ENCODE peak calls at places on chromosomes 6 and 20, in seven cellular contexts. One of them, this sample, is unnamed.
A peak's percentile ranks its signal among the peaks of the same experiment; 100 is the strongest.

GRCh38 chr20:35561268-35561667 is 19.4 kb downstream of the ERGIC3 start:
- DNase-seq in lower lobe of right lung: no peak
- DNase-seq in thyroid gland: peak; percentile 62
- DNase-seq in upper lobe of right lung: peak; percentile 66
- DNase-seq in fibroblast of lung: peak; percentile 51
- DNase-seq in H9: peak; percentile 75
- DNase-seq in heart right ventricle: no peak
- DNase-seq in this sample: no peak

GRCh38 chr20:57559658-57560553 is 1.0 kb upstream of the PCK1 start:
- DNase-seq in lower lobe of right lung: no peak
- DNase-seq in thyroid gland: no peak
- DNase-seq in upper lobe of right lung: no peak
- DNase-seq in fibroblast of lung: no peak
- DNase-seq in H9: no peak
- DNase-seq in heart right ventricle: no peak
- DNase-seq in this sample: no peak

GRCh38 chr20:35881676-35882075 is 72.6 kb downstream of the SCAND1 start:
- DNase-seq in lower lobe of right lung: no peak
- DNase-seq in thyroid gland: no peak
- DNase-seq in upper lobe of right lung: no peak
- DNase-seq in fibroblast of lung: no peak
- DNase-seq in H9: no peak
- DNase-seq in heart right ventricle: no peak
- DNase-seq in this sample: no peak

GRCh38 chr6:10633216-10633615 is 61.2 kb downstream of the C6orf52 start:
- DNase-seq in lower lobe of right lung: no peak
- DNase-seq in thyroid gland: no peak
- DNase-seq in upper lobe of right lung: no peak
- DNase-seq in fibroblast of lung: peak; percentile 82
- DNase-seq in H9: no peak
- DNase-seq in heart right ventricle: no peak
- DNase-seq in this sample: no peak

GRCh38 chr6:167678102-167679101 is 148.3 kb upstream of the AFDN start:
- DNase-seq in lower lobe of right lung: no peak
- DNase-seq in thyroid gland: peak; percentile 46
- DNase-seq in upper lobe of right lung: peak; percentile 66
- DNase-seq in fibroblast of lung: peak; percentile 15
- DNase-seq in H9: peak; percentile 76
- DNase-seq in heart right ventricle: peak; percentile 71
- DNase-seq in this sample: no peak

GRCh38 chr6:392441-393390 is 1.2 kb downstream of the IRF4 start:
- DNase-seq in lower lobe of right lung: no peak
- DNase-seq in thyroid gland: no peak
- DNase-seq in upper lobe of right lung: no peak
- DNase-seq in fibroblast of lung: peak; percentile 6
- DNase-seq in H9: no peak
- DNase-seq in heart right ventricle: no peak
- DNase-seq in this sample: no peak

GRCh38 chr6:123829302-123829953 is 25.8 kb downstream of the NKAIN2 start:
- DNase-seq in lower lobe of right lung: no peak
- DNase-seq in thyroid gland: no peak
- DNase-seq in upper lobe of right lung: no peak
- DNase-seq in fibroblast of lung: peak; percentile 76
- DNase-seq in H9: no peak
- DNase-seq in heart right ventricle: no peak
- DNase-seq in this sample: no peak

GRCh38 chr20:20299904-20300303 is 68.0 kb upstream of the INSM1 start:
- DNase-seq in lower lobe of right lung: no peak
- DNase-seq in thyroid gland: no peak
- DNase-seq in upper lobe of right lung: no peak
- DNase-seq in fibroblast of lung: no peak
- DNase-seq in H9: no peak
- DNase-seq in heart right ventricle: no peak
- DNase-seq in this sample: no peak

GRCh38 chr6:116571683-116572000 is 338 bp downstream of the RWDD1 start:
- DNase-seq in lower lobe of right lung: no peak
- DNase-seq in thyroid gland: no peak
- DNase-seq in upper lobe of right lung: no peak
- DNase-seq in fibroblast of lung: no peak
- DNase-seq in H9: no peak
- DNase-seq in heart right ventricle: no peak
- DNase-seq in this sample: no peak

GRCh38 chr6:48912503-48912902 is 550.5 kb downstream of the MMUT start:
- DNase-seq in lower lobe of right lung: no peak
- DNase-seq in thyroid gland: no peak
- DNase-seq in upper lobe of right lung: no peak
- DNase-seq in fibroblast of lung: no peak
- DNase-seq in H9: no peak
- DNase-seq in heart right ventricle: no peak
- DNase-seq in this sample: no peak

GRCh38 chr6:131917318-131917717 is 33.9 kb downstream of the CCN2 start:
- DNase-seq in lower lobe of right lung: no peak
- DNase-seq in thyroid gland: no peak
- DNase-seq in upper lobe of right lung: no peak
- DNase-seq in fibroblast of lung: peak; percentile 81
- DNase-seq in H9: no peak
- DNase-seq in heart right ventricle: no peak
- DNase-seq in this sample: no peak

GRCh38 chr6:128740951-128741350 is 142.0 kb upstream of the LAMA2 start:
- DNase-seq in lower lobe of right lung: no peak
- DNase-seq in thyroid gland: no peak
- DNase-seq in upper lobe of right lung: no peak
- DNase-seq in fibroblast of lung: no peak
- DNase-seq in H9: no peak
- DNase-seq in heart right ventricle: no peak
- DNase-seq in this sample: no peak

GRCh38 chr6:158654960-158655485 is 5.2 kb downstream of the SYTL3 start:
- DNase-seq in lower lobe of right lung: no peak
- DNase-seq in thyroid gland: no peak
- DNase-seq in upper lobe of right lung: peak; percentile 29
- DNase-seq in fibroblast of lung: peak; percentile 83
- DNase-seq in H9: no peak
- DNase-seq in heart right ventricle: no peak
- DNase-seq in this sample: peak; percentile 7

GRCh38 chr6:167647750-167648470 is 178.8 kb upstream of the AFDN start:
- DNase-seq in lower lobe of right lung: no peak
- DNase-seq in thyroid gland: no peak
- DNase-seq in upper lobe of right lung: no peak
- DNase-seq in fibroblast of lung: peak; percentile 12
- DNase-seq in H9: no peak
- DNase-seq in heart right ventricle: no peak
- DNase-seq in this sample: no peak

GRCh38 chr6:45026003-45026516 is 302.1 kb upstream of the RUNX2 start:
- DNase-seq in lower lobe of right lung: no peak
- DNase-seq in thyroid gland: no peak
- DNase-seq in upper lobe of right lung: no peak
- DNase-seq in fibroblast of lung: no peak
- DNase-seq in H9: no peak
- DNase-seq in heart right ventricle: no peak
- DNase-seq in this sample: no peak

GRCh38 chr6:73610444-73611275 is 43.1 kb downstream of the SLC17A5 start:
- DNase-seq in lower lobe of right lung: no peak
- DNase-seq in thyroid gland: no peak
- DNase-seq in upper lobe of right lung: no peak
- DNase-seq in fibroblast of lung: peak; percentile 33
- DNase-seq in H9: no peak
- DNase-seq in heart right ventricle: no peak
- DNase-seq in this sample: no peak

GRCh38 chr6:161498359-161498758 is 224.5 kb upstream of the AGPAT4 start:
- DNase-seq in lower lobe of right lung: no peak
- DNase-seq in thyroid gland: no peak
- DNase-seq in upper lobe of right lung: no peak
- DNase-seq in fibroblast of lung: peak; percentile 72
- DNase-seq in H9: peak; percentile 88
- DNase-seq in heart right ventricle: no peak
- DNase-seq in this sample: no peak

GRCh38 chr20:12737497-12737896 is 271.3 kb upstream of the SPTLC3 start:
- DNase-seq in lower lobe of right lung: no peak
- DNase-seq in thyroid gland: no peak
- DNase-seq in upper lobe of right lung: no peak
- DNase-seq in fibroblast of lung: no peak
- DNase-seq in H9: no peak
- DNase-seq in heart right ventricle: no peak
- DNase-seq in this sample: no peak
- H3K27ac ChIP-seq in lower lobe of right lung: no peak overlapping the region
- H3K27ac ChIP-seq in thyroid gland: no peak overlapping the region
- H3K27ac ChIP-seq in upper lobe of right lung: no peak overlapping the region
- H3K27ac ChIP-seq in fibroblast of lung: no peak overlapping the region
- H3K27ac ChIP-seq in H9: no peak overlapping the region
- H3K27ac ChIP-seq in heart right ventricle: no peak overlapping the region
- H3K27ac ChIP-seq in this sample: no peak overlapping the region

DNA sequence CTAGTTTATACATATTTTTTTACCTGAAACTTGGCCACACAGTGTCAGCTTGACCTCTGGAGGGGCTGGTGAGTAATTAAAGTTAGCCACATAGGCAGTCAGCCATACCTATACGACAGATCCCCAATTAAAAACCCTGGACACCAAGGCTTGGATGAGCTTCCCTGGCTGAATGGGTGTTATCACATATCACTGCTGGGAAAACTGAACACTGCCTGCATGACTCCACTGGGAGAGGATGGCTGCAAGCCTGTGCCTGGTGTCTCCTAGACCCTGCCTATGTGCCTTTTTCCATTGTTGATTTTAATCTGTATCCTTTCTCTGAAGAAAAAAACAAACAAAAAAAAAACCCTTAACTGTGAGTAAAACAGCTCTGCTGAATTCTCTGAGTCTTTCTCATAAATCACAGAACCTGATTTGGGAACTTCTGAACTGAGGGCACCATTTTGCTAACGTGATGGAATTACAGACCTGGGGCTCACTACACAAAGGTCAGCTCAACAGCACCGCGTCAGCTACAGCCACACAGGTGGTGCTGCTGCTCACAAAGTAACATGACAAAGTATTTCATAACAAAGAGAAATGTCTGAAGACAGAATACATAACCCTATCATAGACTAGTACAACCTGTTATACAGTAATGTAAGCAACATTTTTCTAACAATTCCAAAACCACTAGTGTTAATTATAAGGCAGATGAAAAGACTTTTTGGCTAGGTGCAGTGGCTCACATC is 97.0 kb downstream of the SLC23A2 start:
- DNase-seq in lower lobe of right lung: no peak
- DNase-seq in thyroid gland: no peak
- DNase-seq in upper lobe of right lung: no peak
- DNase-seq in fibroblast of lung: no peak
- DNase-seq in H9: no peak
- DNase-seq in heart right ventricle: no peak
- DNase-seq in this sample: no peak
- H3K4me1 ChIP-seq in lower lobe of right lung: no peaks in the 10 kb centered on the region
- H3K4me1 ChIP-seq in thyroid gland: no peaks in the 10 kb centered on the region
- H3K4me1 ChIP-seq in upper lobe of right lung: no peaks in the 10 kb centered on the region
- H3K4me1 ChIP-seq in fibroblast of lung: no peaks in the 10 kb centered on the region
- H3K4me1 ChIP-seq in H9: no peaks in the 10 kb centered on the region
- H3K4me1 ChIP-seq in heart right ventricle: no peaks in the 10 kb centered on the region
- H3K4me1 ChIP-seq in this sample: no peaks in the 10 kb centered on the region

GRCh38 chr6:113414511-113414910 is 442.6 kb upstream of the MARCKS start:
- DNase-seq in lower lobe of right lung: no peak
- DNase-seq in thyroid gland: peak; percentile 7
- DNase-seq in upper lobe of right lung: no peak
- DNase-seq in fibroblast of lung: peak; percentile 82
- DNase-seq in H9: no peak
- DNase-seq in heart right ventricle: no peak
- DNase-seq in this sample: no peak
- TF ChIP-seq CTCF in lower lobe of right lung: peak; percentile 45
- TF ChIP-seq CTCF in thyroid gland: peak; percentile 39
- TF ChIP-seq CTCF in upper lobe of right lung: peak; percentile 51
- TF ChIP-seq CTCF in fibroblast of lung: peak; percentile 78
- TF ChIP-seq CTCF in H9: peak; percentile 16
- TF ChIP-seq CTCF in heart right ventricle: peak; percentile 55
- TF ChIP-seq CTCF in this sample: no peak

GRCh38 chr6:148529010-148529409 is 186.4 kb downstream of the SASH1 start:
- DNase-seq in lower lobe of right lung: no peak
- DNase-seq in thyroid gland: no peak
- DNase-seq in upper lobe of right lung: no peak
- DNase-seq in fibroblast of lung: no peak
- DNase-seq in H9: no peak
- DNase-seq in heart right ventricle: no peak
- DNase-seq in this sample: no peak

GRCh38 chr6:148528292-148528691 is 185.7 kb downstream of the SASH1 start:
- DNase-seq in lower lobe of right lung: no peak
- DNase-seq in thyroid gland: no peak
- DNase-seq in upper lobe of right lung: no peak
- DNase-seq in fibroblast of lung: peak; percentile 23
- DNase-seq in H9: no peak
- DNase-seq in heart right ventricle: no peak
- DNase-seq in this sample: no peak

GRCh38 chr6:148530976-148531375 is 188.3 kb downstream of the SASH1 start:
- DNase-seq in lower lobe of right lung: no peak
- DNase-seq in thyroid gland: no peak
- DNase-seq in upper lobe of right lung: no peak
- DNase-seq in fibroblast of lung: peak; percentile 79
- DNase-seq in H9: no peak
- DNase-seq in heart right ventricle: no peak
- DNase-seq in this sample: no peak

GRCh38 chr6:148532698-148533097 is 190.1 kb downstream of the SASH1 start:
- DNase-seq in lower lobe of right lung: no peak
- DNase-seq in thyroid gland: no peak
- DNase-seq in upper lobe of right lung: no peak
- DNase-seq in fibroblast of lung: no peak
- DNase-seq in H9: no peak
- DNase-seq in heart right ventricle: no peak
- DNase-seq in this sample: no peak

GRCh38 chr6:148530394-148530923 is 187.8 kb downstream of the SASH1 start:
- DNase-seq in lower lobe of right lung: no peak
- DNase-seq in thyroid gland: no peak
- DNase-seq in upper lobe of right lung: no peak
- DNase-seq in fibroblast of lung: peak; percentile 96
- DNase-seq in H9: peak; percentile 47
- DNase-seq in heart right ventricle: no peak
- DNase-seq in this sample: no peak
- H3K27ac ChIP-seq in lower lobe of right lung: peak overlapping the region; percentile 33
- H3K27ac ChIP-seq in thyroid gland: peak overlapping the region; percentile 20
- H3K27ac ChIP-seq in upper lobe of right lung: peak overlapping the region; percentile 77
- H3K27ac ChIP-seq in fibroblast of lung: peak overlapping the region; percentile 92
- H3K27ac ChIP-seq in H9: no peak overlapping the region
- H3K27ac ChIP-seq in heart right ventricle: peak overlapping the region; percentile 67
- H3K27ac ChIP-seq in this sample: no peak overlapping the region

DNA sequence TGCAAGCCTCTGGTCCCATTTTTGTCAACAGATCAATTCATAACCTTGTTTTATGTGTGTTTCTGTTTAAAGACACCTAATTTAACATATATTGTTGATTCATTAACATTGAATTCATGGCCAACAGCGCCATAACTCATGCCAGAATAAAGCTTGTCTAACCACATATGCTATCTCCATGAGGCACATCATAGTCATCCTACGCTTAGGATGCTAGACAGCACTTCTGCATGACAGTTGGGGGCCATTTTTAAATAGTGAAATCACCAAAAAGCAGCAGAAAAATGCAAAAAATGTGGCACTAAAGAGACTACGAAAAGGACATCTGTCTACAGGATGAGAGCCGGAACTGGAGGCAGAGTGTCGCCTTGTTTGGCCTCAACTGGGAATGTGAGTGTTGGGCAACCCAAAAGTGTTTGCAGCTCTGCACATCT is 37.9 kb downstream of the TRAM2 start:
- DNase-seq in lower lobe of right lung: no peak
- DNase-seq in thyroid gland: no peak
- DNase-seq in upper lobe of right lung: no peak
- DNase-seq in fibroblast of lung: peak; percentile 77
- DNase-seq in H9: no peak
- DNase-seq in heart right ventricle: no peak
- DNase-seq in this sample: no peak
- H3K4me1 ChIP-seq in lower lobe of right lung: peaks cover 43% of the 10 kb centered on the region
- H3K4me1 ChIP-seq in thyroid gland: peaks cover 4% of the 10 kb centered on the region
- H3K4me1 ChIP-seq in upper lobe of right lung: peaks cover 25% of the 10 kb centered on the region
- H3K4me1 ChIP-seq in fibroblast of lung: peaks cover 53% of the 10 kb centered on the region
- H3K4me1 ChIP-seq in H9: peaks cover 23% of the 10 kb centered on the region
- H3K4me1 ChIP-seq in heart right ventricle: peaks cover 49% of the 10 kb centered on the region
- H3K4me1 ChIP-seq in this sample: peaks cover 38% of the 10 kb centered on the region